ENCODE peak calls at places on chromosomes 5 and 9, in eight cellular contexts. B is sigmoid colon, M is H54, Z is HepG2, E is Peyer's patch, K is NB4, C is IMR-90, V is adrenal gland. R is an unnamed sample.

GRCh38 chr5:167576928-167577327 is 714.5 kb upstream of the WWC1 start:
- DNase-seq in C (no peak), B (no peak), E (no peak), M (no peak), K (no peak), Z (no peak), V (no peak), R (no peak)

GRCh38 chr9:79129865-79130480 is 441.8 kb upstream of the TLE4 start:
- DNase-seq in V (peak; percentile 52), K (peak; percentile 42), E (no peak), Z (peak; percentile 1), C (peak; percentile 67), B (no peak), M (peak; percentile 53), R (peak; percentile 53)

GRCh38 chr9:20205821-20206220 is 416.5 kb downstream of the MLLT3 start:
- DNase-seq in B (no peak), M (no peak), V (no peak), E (no peak), K (no peak), Z (no peak), C (peak; percentile 5), R (no peak)

GRCh38 chr9:4237748-4238511 is 61.9 kb downstream of the GLIS3 start:
- DNase-seq in Z (no peak), C (no peak), E (no peak), V (no peak), B (no peak), K (no peak), M (no peak), R (peak; percentile 27)

GRCh38 chr5:132011561-132012384 is at the start of gene ACSL6:
- DNase-seq in V (peak; percentile 41), Z (no peak), M (no peak), B (peak; percentile 53), K (no peak), C (no peak), E (peak; percentile 17), R (peak; percentile 33)

GRCh38 chr5:90014420-90014819 is 395.1 kb downstream of the CETN3 start:
- DNase-seq in V (no peak), K (no peak), C (no peak), Z (no peak), M (no peak), E (no peak), B (no peak), R (no peak)

GRCh38 chr5:76337949-76338589 is 65.0 kb upstream of the IQGAP2 start:
- DNase-seq in Z (peak; percentile 60), B (no peak), K (peak; percentile 66), V (peak; percentile 43), M (peak; percentile 50), E (peak; percentile 34), C (peak; percentile 47), R (peak; percentile 72)

GRCh38 chr9:91734371-91734981 is 215.6 kb downstream of the ROR2 start:
- DNase-seq in C (peak; percentile 58), V (peak; percentile 65), Z (peak; percentile 13), K (peak; percentile 49), M (peak; percentile 87), E (peak; percentile 58), B (peak; percentile 89), R (peak; percentile 71)

GRCh38 chr5:177024559-177024958 is 2.1 kb downstream of the ZNF346 start:
- DNase-seq in E (no peak), B (no peak), Z (no peak), M (no peak), C (no peak), V (no peak), K (no peak), R (no peak)

GRCh38 chr9:2180171-2180570 is 165.0 kb downstream of the SMARCA2 start:
- DNase-seq in V (no peak), C (no peak), B (no peak), M (no peak), Z (no peak), K (no peak), E (no peak), R (no peak)

GRCh38 chr9:114364528-114365041 is 23.2 kb downstream of the AKNA start:
- DNase-seq in B (no peak), V (no peak), M (no peak), E (no peak), K (peak; percentile 70), C (no peak), Z (no peak), R (no peak)

GRCh38 chr9:135217836-135218235 is 130.4 kb downstream of the OLFM1 start:
- DNase-seq in K (no peak), V (no peak), C (no peak), E (no peak), Z (no peak), M (no peak), B (peak; percentile 41), R (no peak)

GRCh38 chr9:99352786-99353185 is 130.7 kb downstream of the SEC61B start:
- DNase-seq in V (no peak), M (no peak), K (no peak), E (no peak), C (peak; percentile 36), B (no peak), Z (no peak), R (no peak)

GRCh38 chr9:35495984-35496383 is 6.1 kb downstream of the RUSC2 start:
- DNase-seq in Z (no peak), V (no peak), C (no peak), B (no peak), E (no peak), K (no peak), M (no peak), R (no peak)

GRCh38 chr9:126297656-126298318 is 28.8 kb upstream of the MVB12B start:
- DNase-seq in V (no peak), Z (no peak), C (no peak), K (no peak), B (no peak), E (no peak), M (no peak), R (no peak)

GRCh38 chr5:107215581-107215980 is 455.2 kb downstream of the EFNA5 start:
- DNase-seq in K (no peak), E (no peak), V (no peak), C (peak; percentile 4), Z (no peak), M (no peak), B (no peak), R (no peak)

DNA sequence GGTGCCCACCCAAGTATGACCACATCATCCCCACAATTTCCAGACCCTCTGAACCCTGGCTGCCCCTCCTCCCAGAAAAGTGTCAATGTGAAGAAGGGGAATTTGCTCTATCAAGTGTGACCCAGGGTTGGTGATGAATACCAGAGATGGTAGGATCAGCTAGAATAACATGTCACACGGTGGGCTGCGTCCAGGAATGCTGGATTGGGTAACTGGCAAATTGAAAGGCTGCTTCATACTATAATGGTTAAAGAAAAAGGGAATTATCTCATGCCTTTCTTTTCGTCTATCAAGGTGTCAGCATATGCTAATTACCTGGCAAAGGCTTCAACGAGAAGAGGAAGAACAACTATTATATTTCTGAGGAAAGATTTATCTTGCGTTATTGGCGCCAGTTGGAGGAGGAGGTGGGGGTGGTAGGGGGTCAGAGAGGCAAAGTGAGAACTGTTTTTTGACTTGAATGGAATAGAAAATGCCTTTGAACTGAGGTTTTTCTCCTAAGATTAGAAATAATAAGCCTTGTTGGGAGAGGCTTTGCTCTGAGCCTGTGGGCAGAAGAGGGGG is 27.8 kb upstream of the ARAP3 start:
- DNase-seq in M (no peak), C (no peak), K (no peak), V (no peak), E (no peak), Z (no peak), B (no peak), R (no peak)
- TF ChIP-seq POLR2A in M (no peak), C (no peak), K (no peak), V (no peak), E (no peak), Z (no peak), B (no peak), R (no peak)

DNA sequence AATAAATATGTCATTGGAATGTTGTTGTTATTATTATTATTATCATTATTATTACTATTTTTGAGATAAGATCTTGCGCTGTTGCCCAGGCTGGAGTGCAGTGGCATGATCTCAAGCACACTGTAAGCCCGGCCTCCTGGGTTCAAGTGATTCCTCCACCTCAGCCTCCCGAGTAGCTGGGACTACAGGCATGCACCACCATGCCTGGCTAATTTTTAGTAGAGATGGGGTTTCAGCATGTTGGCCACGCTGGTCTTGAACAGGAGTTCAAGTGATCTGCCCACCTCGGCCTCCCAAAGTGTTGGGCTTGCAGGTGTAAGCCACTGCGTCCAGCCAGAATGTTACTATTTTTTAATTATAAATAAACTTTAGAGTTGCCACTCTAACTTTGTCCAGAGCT is 14.4 kb downstream of the ZNF462 start:
- DNase-seq in V (no peak), Z (no peak), B (peak; percentile 60), C (no peak), M (no peak), E (no peak), K (no peak), R (no peak)
- TF ChIP-seq POLR2A in V (no peak), Z (no peak), B (no peak), C (no peak), M (no peak), E (no peak), K (no peak), R (no peak)

DNA sequence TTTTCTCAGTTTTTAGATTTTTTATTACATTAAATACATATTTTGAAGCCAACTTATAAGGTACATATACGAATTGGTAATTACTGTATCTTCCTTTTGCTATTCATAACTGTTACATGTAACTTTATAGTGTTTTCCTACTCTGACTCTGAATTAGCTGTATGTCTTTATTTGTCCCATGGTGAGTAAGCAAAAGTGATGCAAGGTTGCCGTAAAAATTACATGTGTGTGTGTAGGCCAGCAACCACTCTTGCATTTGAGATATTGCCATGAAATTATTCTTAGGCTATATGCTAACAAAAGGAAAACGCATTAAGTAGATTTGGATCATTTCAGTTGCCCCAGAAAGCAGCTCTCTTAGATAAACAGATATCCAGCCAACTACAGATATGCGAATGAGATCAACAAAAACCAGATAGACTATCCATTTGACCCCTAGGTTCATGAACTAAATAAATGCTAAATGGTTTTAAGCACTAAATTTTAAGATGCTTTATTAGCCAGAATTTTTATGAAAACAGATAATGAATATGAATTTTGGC is 73.6 kb downstream of the CYLC2 start:
- DNase-seq in E (no peak), V (no peak), C (no peak), Z (no peak), M (no peak), B (no peak), K (peak; percentile 1), R (no peak)
- TF ChIP-seq POLR2A in E (no peak), V (no peak), C (no peak), Z (no peak), M (no peak), B (no peak), K (no peak), R (no peak)

GRCh38 chr5:24642022-24642421 is 2.8 kb downstream of the CDH10 start:
- DNase-seq in C (peak; percentile 0), E (no peak), M (no peak), B (no peak), Z (peak; percentile 16), K (peak; percentile 51), V (no peak), R (no peak)

GRCh38 chr5:24643880-24644279 is 898 bp downstream of the CDH10 start:
- DNase-seq in B (no peak), M (no peak), K (no peak), Z (no peak), C (no peak), E (no peak), V (no peak), R (no peak)

GRCh38 chr5:24643255-24643654 is 1.5 kb downstream of the CDH10 start:
- DNase-seq in V (no peak), C (no peak), Z (no peak), B (no peak), K (no peak), M (no peak), E (no peak), R (no peak)

GRCh38 chr5:24646915-24647314 is 2.1 kb upstream of the CDH10 start:
- DNase-seq in C (no peak), M (no peak), B (no peak), Z (peak; percentile 13), E (no peak), K (no peak), V (no peak), R (no peak)

GRCh38 chr5:24644757-24645156 is at the start of gene CDH10:
- DNase-seq in C (no peak), K (no peak), E (no peak), B (no peak), V (no peak), M (no peak), Z (no peak), R (peak; percentile 12)
- TF ChIP-seq POLR2A in C (no peak), K (no peak), E (no peak), B (no peak), V (no peak), M (no peak), Z (no peak), R (no peak)